ENCODE peak calls at places on chromosomes 3 and 15, in eight cellular contexts. O, B, N, I, J, T, Y and R are unnamed samples.

GRCh38 chr3:106001923-106002322 is 133.1 kb upstream of the CBLB start:
- DNase-seq in B (no peak), Y (no peak), T (no peak), J (no peak), N (no peak), I (no peak), O (no peak), R (no peak)

GRCh38 chr3:40396406-40396805 is 9.4 kb downstream of the ENTPD3 start:
- DNase-seq in T (no peak), N (no peak), J (no peak), B (no peak), I (no peak), O (no peak), Y (no peak), R (no peak)

GRCh38 chr3:23671901-23672589 is 133.7 kb upstream of the UBE2E1 start:
- DNase-seq in O (no peak), J (peak), N (no peak), I (no peak), Y (no peak), T (peak), B (no peak), R (peak)

GRCh38 chr15:23372284-23372683 is 17.7 kb downstream of the GOLGA8S start:
- DNase-seq in J (no peak), T (no peak), Y (no peak), O (peak), N (peak), I (no peak), B (peak), R (no peak)

GRCh38 chr3:99579246-99579645 is 59.1 kb upstream of the COL8A1 start:
- DNase-seq in I (no peak), O (peak), N (peak), T (peak), J (no peak), B (peak), Y (no peak), R (no peak)

GRCh38 chr3:195609229-195609628 is 25.5 kb upstream of the APOD start:
- DNase-seq in B (no peak), O (no peak), J (no peak), T (no peak), N (no peak), I (no peak), Y (no peak), R (no peak)

GRCh38 chr3:6281662-6282061 is 579.3 kb upstream of the GRM7 start:
- DNase-seq in I (no peak), O (no peak), T (no peak), J (no peak), B (no peak), N (no peak), Y (no peak), R (no peak)

GRCh38 chr3:195096484-195097330 is 174.3 kb downstream of the XXYLT1 start:
- DNase-seq in I (no peak), Y (no peak), B (no peak), N (no peak), T (no peak), J (no peak), O (no peak), R (peak)

GRCh38 chr15:66498501-66499386 is 1.2 kb upstream of the SNAPC5 start:
- DNase-seq in I (peak), T (peak), Y (no peak), O (peak), J (no peak), N (no peak), B (peak), R (no peak)

GRCh38 chr15:83108266-83109219 is 1.1 kb downstream of the TM6SF1 start:
- DNase-seq in O (peak), N (no peak), I (no peak), T (no peak), Y (no peak), B (peak), J (peak), R (peak)

GRCh38 chr3:156551261-156551660 is 3.7 kb downstream of the SSR3 start:
- DNase-seq in O (peak), I (no peak), Y (no peak), T (peak), B (peak), J (no peak), N (peak), R (no peak)

GRCh38 chr15:77026501-77027110 is 31.7 kb downstream of the PSTPIP1 start:
- DNase-seq in N (no peak), T (no peak), B (no peak), Y (no peak), O (no peak), J (peak), I (no peak), R (no peak)

GRCh38 chr15:70763120-70763949 is at the start of gene UACA:
- DNase-seq in Y (peak), I (peak), N (peak), B (peak), T (peak), O (peak), J (peak), R (peak)

GRCh38 chr3:177781686-177782161 is 584.4 kb upstream of the TBL1XR1 start:
- DNase-seq in O (no peak), I (no peak), N (no peak), T (peak), B (no peak), J (no peak), Y (no peak), R (peak)

GRCh38 chr15:40320931-40321371 is 2.5 kb upstream of the INAFM2 start:
- DNase-seq in T (peak), J (peak), I (peak), N (peak), B (peak), O (peak), Y (no peak), R (peak)